ENCODE peak calls at places on chromosomes 11 and 22, in six cellular contexts. One of them, this sample, is unnamed.

GRCh38 chr11:119509969-119510401 is 87.0 kb upstream of the THY1 start:
- DNase-seq in SK-N-SH: no peak
- DNase-seq in H1: no peak
- DNase-seq in HepG2: no peak
- DNase-seq in GM12878: peak
- DNase-seq in K562: no peak
- DNase-seq in this sample: peak

GRCh38 chr22:39297490-39298193 is 21.8 kb downstream of the RPL3 start:
- DNase-seq in H1: no peak
- DNase-seq in GM12878: no peak
- DNase-seq in SK-N-SH: no peak
- DNase-seq in K562: no peak
- DNase-seq in HepG2: no peak
- DNase-seq in this sample: no peak

GRCh38 chr11:82811369-82811768 is 77.7 kb upstream of the FAM181B start:
- DNase-seq in HepG2: no peak
- DNase-seq in H1: no peak
- DNase-seq in GM12878: no peak
- DNase-seq in SK-N-SH: no peak
- DNase-seq in K562: no peak
- DNase-seq in this sample: no peak

GRCh38 chr11:94653561-94653960 is 86.4 kb downstream of the PIWIL4 start:
- DNase-seq in H1: peak
- DNase-seq in K562: no peak
- DNase-seq in GM12878: no peak
- DNase-seq in HepG2: no peak
- DNase-seq in SK-N-SH: no peak
- DNase-seq in this sample: no peak

GRCh38 chr11:100970273-100971164 is 159.1 kb downstream of the PGR start:
- DNase-seq in K562: no peak
- DNase-seq in SK-N-SH: no peak
- DNase-seq in GM12878: no peak
- DNase-seq in HepG2: no peak
- DNase-seq in H1: no peak
- DNase-seq in this sample: no peak

GRCh38 chr11:72798361-72798760 is 4.5 kb upstream of the STARD10 start:
- DNase-seq in GM12878: no peak
- DNase-seq in SK-N-SH: no peak
- DNase-seq in H1: no peak
- DNase-seq in HepG2: no peak
- DNase-seq in K562: no peak
- DNase-seq in this sample: no peak

GRCh38 chr11:111829185-111829968 is 42.0 kb downstream of the ALG9 start:
- DNase-seq in H1: no peak
- DNase-seq in HepG2: no peak
- DNase-seq in SK-N-SH: no peak
- DNase-seq in GM12878: peak
- DNase-seq in K562: no peak
- DNase-seq in this sample: no peak

GRCh38 chr11:104665631-104666030 is 232.6 kb downstream of the CASP12 start:
- DNase-seq in H1: no peak
- DNase-seq in K562: no peak
- DNase-seq in SK-N-SH: no peak
- DNase-seq in GM12878: no peak
- DNase-seq in HepG2: no peak
- DNase-seq in this sample: no peak

GRCh38 chr11:121449626-121450025 is 2.5 kb upstream of the SORL1 start:
- DNase-seq in HepG2: no peak
- DNase-seq in K562: no peak
- DNase-seq in H1: no peak
- DNase-seq in SK-N-SH: no peak
- DNase-seq in GM12878: no peak
- DNase-seq in this sample: no peak

GRCh38 chr11:19472679-19473078 is 231.9 kb upstream of the E2F8 start:
- DNase-seq in SK-N-SH: no peak
- DNase-seq in HepG2: no peak
- DNase-seq in GM12878: peak
- DNase-seq in K562: no peak
- DNase-seq in H1: no peak
- DNase-seq in this sample: no peak

GRCh38 chr22:50211147-50211546 is 10.3 kb downstream of the SELENOO start:
- DNase-seq in HepG2: no peak
- DNase-seq in H1: no peak
- DNase-seq in GM12878: no peak
- DNase-seq in K562: no peak
- DNase-seq in SK-N-SH: no peak
- DNase-seq in this sample: no peak

GRCh38 chr11:73393479-73394415 is 17.5 kb downstream of the RELT start:
- DNase-seq in SK-N-SH: peak
- DNase-seq in GM12878: no peak
- DNase-seq in HepG2: peak
- DNase-seq in K562: peak
- DNase-seq in H1: peak
- DNase-seq in this sample: no peak

GRCh38 chr11:90434858-90435257 is 212.0 kb upstream of the CHORDC1 start:
- DNase-seq in SK-N-SH: no peak
- DNase-seq in H1: no peak
- DNase-seq in GM12878: no peak
- DNase-seq in HepG2: peak
- DNase-seq in K562: no peak
- DNase-seq in this sample: no peak

GRCh38 chr11:62142921-62143320 is 19.1 kb downstream of the INCENP start:
- DNase-seq in SK-N-SH: peak
- DNase-seq in K562: no peak
- DNase-seq in HepG2: no peak
- DNase-seq in GM12878: no peak
- DNase-seq in H1: no peak
- DNase-seq in this sample: no peak

GRCh38 chr22:30964858-30965257 is 3.7 kb downstream of the MORC2 start:
- DNase-seq in K562: no peak
- DNase-seq in H1: no peak
- DNase-seq in GM12878: no peak
- DNase-seq in SK-N-SH: no peak
- DNase-seq in HepG2: no peak
- DNase-seq in this sample: no peak

GRCh38 chr11:118910309-118911112 is 15.2 kb downstream of the BCL9L start:
- DNase-seq in H1: peak
- DNase-seq in K562: peak
- DNase-seq in HepG2: peak
- DNase-seq in SK-N-SH: no peak
- DNase-seq in GM12878: no peak
- DNase-seq in this sample: no peak

GRCh38 chr11:125180413-125181305 is 16.1 kb downstream of the PKNOX2 start:
- DNase-seq in SK-N-SH: no peak
- DNase-seq in GM12878: no peak
- DNase-seq in K562: no peak
- DNase-seq in HepG2: no peak
- DNase-seq in H1: no peak
- DNase-seq in this sample: no peak

GRCh38 chr11:114295676-114296081 is 520 bp upstream of the NNMT start:
- DNase-seq in GM12878: no peak
- DNase-seq in HepG2: no peak
- DNase-seq in H1: no peak
- DNase-seq in K562: no peak
- DNase-seq in SK-N-SH: no peak
- DNase-seq in this sample: no peak
- H3K27ac ChIP-seq in GM12878: no peak
- H3K27ac ChIP-seq in HepG2: no peak
- H3K27ac ChIP-seq in H1: no peak
- H3K27ac ChIP-seq in K562: peak
- H3K27ac ChIP-seq in SK-N-SH: peak
- H3K27ac ChIP-seq in this sample: no peak

DNA sequence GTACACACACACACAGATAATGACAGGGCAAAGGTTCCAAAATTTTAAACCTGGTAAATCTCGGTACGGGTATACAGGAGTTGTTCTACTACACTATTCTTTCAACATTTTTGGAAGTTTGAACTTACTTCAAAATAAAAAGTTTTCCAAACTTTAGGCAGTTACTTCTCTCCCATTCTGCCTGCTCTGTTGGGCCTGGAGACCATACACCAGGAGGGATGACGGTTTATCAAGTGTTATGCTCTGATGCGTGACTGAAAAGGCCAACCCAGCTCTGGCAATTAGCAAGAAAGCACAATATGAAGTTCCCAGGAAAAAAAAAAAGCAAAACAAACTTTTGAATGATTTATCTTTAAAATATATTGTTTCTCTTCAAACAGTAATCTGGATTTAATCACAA is 969 bp downstream of the SERPIND1 start:
- DNase-seq in H1: no peak
- DNase-seq in SK-N-SH: no peak
- DNase-seq in HepG2: no peak
- DNase-seq in GM12878: no peak
- DNase-seq in K562: no peak
- DNase-seq in this sample: no peak
- TF ChIP-seq POLR2AphosphoS5 in H1: no peak
- TF ChIP-seq POLR2AphosphoS5 in SK-N-SH: no peak
- TF ChIP-seq POLR2AphosphoS5 in HepG2: peak
- TF ChIP-seq POLR2AphosphoS5 in GM12878: no peak
- TF ChIP-seq POLR2AphosphoS5 in K562: no peak
- TF ChIP-seq POLR2AphosphoS5 in this sample: no peak

GRCh38 chr11:46290598-46291309 is 13.3 kb downstream of the CREB3L1 start:
- DNase-seq in HepG2: no peak
- DNase-seq in SK-N-SH: peak
- DNase-seq in K562: peak
- DNase-seq in GM12878: no peak
- DNase-seq in H1: peak
- DNase-seq in this sample: no peak
- TF ChIP-seq GABPA in HepG2: no peak
- TF ChIP-seq GABPA in SK-N-SH: no peak
- TF ChIP-seq GABPA in K562: no peak
- TF ChIP-seq GABPA in GM12878: no peak
- TF ChIP-seq GABPA in H1: no peak
- TF ChIP-seq GABPA in this sample: no peak

GRCh38 chr11:4607782-4608666 is at the start of gene TRIM68:
- DNase-seq in SK-N-SH: peak
- DNase-seq in HepG2: no peak
- DNase-seq in GM12878: peak
- DNase-seq in K562: peak
- DNase-seq in H1: peak
- DNase-seq in this sample: peak
- H3K27ac ChIP-seq in SK-N-SH: peak
- H3K27ac ChIP-seq in HepG2: no peak
- H3K27ac ChIP-seq in GM12878: peak
- H3K27ac ChIP-seq in K562: peak
- H3K27ac ChIP-seq in H1: peak
- H3K27ac ChIP-seq in this sample: peak

DNA sequence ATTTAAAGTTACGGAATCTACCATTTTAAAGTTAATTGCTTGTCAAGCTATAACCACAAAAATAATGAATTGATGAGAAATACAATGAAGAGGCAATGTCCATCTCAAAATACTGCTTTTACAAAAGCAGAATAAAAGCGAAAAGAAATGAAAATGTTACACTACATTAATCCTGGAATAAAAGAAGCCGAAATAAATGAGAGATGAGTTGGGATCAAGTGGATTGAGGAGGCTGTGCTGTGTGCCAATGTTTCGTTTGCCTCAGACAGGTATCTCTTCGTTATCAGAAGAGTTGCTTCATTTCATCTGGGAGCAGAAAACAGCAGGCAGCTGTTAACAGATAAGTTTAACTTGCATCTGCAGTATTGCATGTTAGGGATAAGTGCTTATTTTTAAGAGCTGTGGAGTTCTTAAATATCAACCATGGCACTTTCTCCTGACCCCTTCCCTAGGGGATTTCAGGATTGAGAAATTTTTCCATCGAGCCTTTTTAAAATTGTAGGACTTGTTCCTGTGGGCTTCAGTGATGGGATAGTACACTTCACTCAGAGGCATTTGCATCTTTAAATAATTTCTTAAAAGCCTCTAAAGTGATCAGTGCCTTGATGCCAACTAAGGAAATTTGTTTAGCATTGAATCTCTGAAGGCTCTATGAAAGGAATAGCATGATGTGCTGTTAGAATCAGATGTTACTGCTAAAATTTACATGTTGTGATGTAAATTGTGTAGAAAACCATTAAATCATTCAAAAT is 4.2 kb downstream of the MALAT1 start:
- DNase-seq in K562: no peak
- DNase-seq in SK-N-SH: no peak
- DNase-seq in HepG2: no peak
- DNase-seq in H1: no peak
- DNase-seq in GM12878: no peak
- DNase-seq in this sample: peak
- TF ChIP-seq POLR2AphosphoS5 in K562: peak
- TF ChIP-seq POLR2AphosphoS5 in SK-N-SH: peak
- TF ChIP-seq POLR2AphosphoS5 in HepG2: no peak
- TF ChIP-seq POLR2AphosphoS5 in H1: peak
- TF ChIP-seq POLR2AphosphoS5 in GM12878: peak
- TF ChIP-seq POLR2AphosphoS5 in this sample: peak

DNA sequence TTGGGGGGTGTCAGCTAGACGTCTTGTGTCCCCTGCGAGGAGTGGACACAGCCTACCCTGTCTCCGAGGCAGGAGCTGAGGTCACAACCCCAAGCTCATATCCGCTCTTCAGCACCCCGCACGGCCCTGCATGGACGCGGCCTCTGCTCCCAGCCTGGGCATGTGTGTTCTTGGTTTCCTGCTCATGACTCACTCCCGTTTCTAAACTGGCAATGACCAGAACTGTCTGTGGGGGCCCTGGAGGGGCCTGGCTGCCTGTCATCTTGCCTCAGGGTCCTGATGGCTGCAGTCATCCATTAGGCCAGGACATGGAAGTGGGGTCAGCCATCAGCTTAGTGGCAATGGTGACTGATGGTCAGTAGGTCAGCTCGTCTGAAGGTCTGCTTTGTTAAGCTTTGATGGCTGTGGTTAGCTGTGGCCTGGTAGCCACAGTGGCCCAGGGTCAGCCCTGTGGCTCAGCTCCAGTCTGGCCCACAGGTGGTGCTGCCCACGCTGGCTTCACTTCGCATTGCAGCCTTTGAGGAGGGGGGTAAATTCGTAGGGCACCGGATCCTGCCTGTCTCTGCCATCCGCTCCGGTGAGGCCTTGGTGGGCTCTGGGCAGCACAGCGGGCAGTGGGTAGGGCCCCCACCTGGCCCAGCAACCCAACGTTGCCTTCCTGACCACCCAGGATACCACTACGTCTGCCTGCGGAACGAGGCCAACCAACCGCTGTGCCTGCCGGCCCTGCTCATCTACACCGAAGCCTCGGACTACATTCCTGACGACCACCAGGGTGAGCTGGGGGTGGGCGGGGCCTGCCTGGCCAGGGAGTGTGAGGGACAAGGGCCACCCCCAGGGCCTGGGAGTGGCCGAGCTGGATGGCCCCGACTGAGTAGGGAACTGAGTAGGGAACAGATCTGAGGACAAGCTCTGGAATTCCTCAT is 12.0 kb downstream of the PLCB3 start:
- DNase-seq in H1: no peak
- DNase-seq in GM12878: no peak
- DNase-seq in SK-N-SH: peak
- DNase-seq in K562: no peak
- DNase-seq in HepG2: no peak
- DNase-seq in this sample: no peak
- TF ChIP-seq GABPA in H1: no peak
- TF ChIP-seq GABPA in GM12878: no peak
- TF ChIP-seq GABPA in SK-N-SH: no peak
- TF ChIP-seq GABPA in K562: no peak
- TF ChIP-seq GABPA in HepG2: no peak
- TF ChIP-seq GABPA in this sample: no peak